ENCODE peak calls at places on chromosomes 4 and X, in four cellular contexts. W, P, V and O are unnamed samples.

GRCh38 chrX:108642273-108642628 is 94.1 kb downstream of the IRS4 start:
- DNase-seq in W (no peak), P (no peak), V (no peak), O (no peak)

GRCh38 chr4:150217192-150217591 is 138.9 kb downstream of the DCLK2 start:
- DNase-seq in W (peak; percentile 64), P (peak; percentile 40), V (no peak), O (no peak)

GRCh38 chr4:170990989-170991589 is 822.1 kb upstream of the GALNTL6 start:
- DNase-seq in W (peak; percentile 30), P (no peak), V (no peak), O (peak; percentile 42)

GRCh38 chrX:103464071-103464773 is 55.1 kb downstream of the RAB40A start:
- DNase-seq in W (peak; percentile 6), P (no peak), V (no peak), O (peak; percentile 80)

GRCh38 chr4:133152330-133152791 is 3.3 kb downstream of the PCDH10 start:
- DNase-seq in W (peak; percentile 87), P (no peak), V (peak; percentile 62), O (no peak)

GRCh38 chr4:36651253-36651652 is 369.8 kb downstream of the DTHD1 start:
- DNase-seq in W (no peak), P (no peak), V (no peak), O (no peak)

GRCh38 chr4:77959566-77960338 is 97.1 kb downstream of the MRPL1 start:
- DNase-seq in W (peak; percentile 25), P (peak; percentile 53), V (no peak), O (peak; percentile 21)

GRCh38 chrX:102746134-102746584 is 25.6 kb downstream of the GPRASP3 start:
- DNase-seq in W (no peak), P (no peak), V (no peak), O (no peak)

GRCh38 chr4:85812776-85813175 is 337.8 kb downstream of the ARHGAP24 start:
- DNase-seq in W (no peak), P (no peak), V (no peak), O (no peak)

GRCh38 chr4:71045256-71045655 is 51.8 kb downstream of the DCK start:
- DNase-seq in W (no peak), P (no peak), V (no peak), O (no peak)

GRCh38 chr4:79212311-79212710 is 113.5 kb downstream of the NAA11 start:
- DNase-seq in W (no peak), P (no peak), V (no peak), O (no peak)

GRCh38 chr4:24603343-24603742 is 19.0 kb upstream of the DHX15 start:
- DNase-seq in W (no peak), P (no peak), V (no peak), O (no peak)

GRCh38 chr4:146945556-146946374 is at the start of gene TTC29:
- DNase-seq in W (peak; percentile 96), P (peak; percentile 84), V (peak; percentile 14), O (peak; percentile 96)

GRCh38 chr4:149498246-149498645 is 317.4 kb downstream of the IQCM start:
- DNase-seq in W (no peak), P (no peak), V (no peak), O (no peak)

GRCh38 chr4:75916091-75916661 is 13.9 kb upstream of the PPEF2 start:
- DNase-seq in W (peak; percentile 27), P (no peak), V (no peak), O (peak; percentile 62)

GRCh38 chr4:164169591-164169990 is 584.3 kb upstream of the SMIM31 start:
- DNase-seq in W (no peak), P (no peak), V (no peak), O (no peak)

GRCh38 chr4:114108869-114109268 is 129.4 kb upstream of the ARSJ start:
- DNase-seq in W (no peak), P (no peak), V (no peak), O (no peak)

GRCh38 chr4:11931266-11931665 is 502.6 kb upstream of the HS3ST1 start:
- DNase-seq in W (no peak), P (no peak), V (no peak), O (no peak)

GRCh38 chrX:109347618-109348017 is 134.3 kb downstream of the GUCY2F start:
- DNase-seq in W (no peak), P (no peak), V (no peak), O (no peak)

GRCh38 chrX:96004386-96004785 is 680.3 kb upstream of the DIAPH2 start:
- DNase-seq in W (no peak), P (no peak), V (no peak), O (no peak)

GRCh38 chrX:68429216-68429615 is 4.1 kb downstream of the OPHN1 start:
- DNase-seq in W (no peak), P (no peak), V (no peak), O (no peak)

GRCh38 chr4:100574607-100575006 is 56.8 kb upstream of the EMCN start:
- DNase-seq in W (no peak), P (no peak), V (no peak), O (no peak)

GRCh38 chr4:155822572-155822971 is 43.5 kb downstream of the ASIC5 start:
- DNase-seq in W (no peak), P (no peak), V (no peak), O (no peak)

GRCh38 chr4:57612279-57612678 is 502.1 kb upstream of the IGFBP7 start:
- DNase-seq in W (no peak), P (no peak), V (no peak), O (no peak)